ENCODE peak calls at places on chromosomes 7 and 10, in nine cellular contexts. N is prostate gland, U is HepG2, X is HCT116, E is cardiac muscle cell, W is GM06990, H is GM23338, V is epithelial cell of esophagus, A is left ventricle myocardium inferior. F is an unnamed sample.

GRCh38 chr7:27277628-27278027 is 35.0 kb downstream of the EVX1 start:
- DNase-seq in W (no peak), A (no peak), E (peak; percentile 18), X (peak; percentile 29), H (peak; percentile 25), N (no peak), V (peak; percentile 73), U (peak; percentile 35), F (no peak)

GRCh38 chr10:102603946-102604345 is 40.3 kb upstream of the TRIM8 start:
- DNase-seq in N (no peak), U (no peak), H (no peak), W (no peak), A (peak; percentile 27), E (no peak), V (no peak), X (no peak), F (no peak)

GRCh38 chr10:69409968-69410367 is 6.8 kb downstream of the TACR2 start:
- DNase-seq in U (no peak), A (no peak), V (no peak), H (no peak), W (no peak), E (no peak), N (no peak), X (no peak), F (peak; percentile 77)

GRCh38 chr7:52726986-52727385 is 308.4 kb upstream of the POM121L12 start:
- DNase-seq in A (no peak), W (no peak), H (no peak), N (no peak), X (no peak), E (peak; percentile 24), V (no peak), U (no peak), F (no peak)

GRCh38 chr7:20793686-20794394 is 7.2 kb upstream of the SP8 start:
- DNase-seq in X (no peak), H (peak; percentile 60), N (no peak), V (no peak), E (no peak), U (no peak), A (no peak), W (no peak), F (no peak)

GRCh38 chr10:88828310-88828709 is 23.3 kb downstream of the ANKRD22 start:
- DNase-seq in V (no peak), W (no peak), H (no peak), U (no peak), X (no peak), N (no peak), A (no peak), E (no peak), F (no peak)

GRCh38 chr10:84654671-84655070 is 326.3 kb downstream of the CCSER2 start:
- DNase-seq in U (no peak), N (no peak), E (no peak), H (no peak), X (no peak), W (no peak), V (peak; percentile 62), A (no peak), F (peak; percentile 15)

GRCh38 chr7:19116121-19117080 is 1.0 kb downstream of the TWIST1 start:
- DNase-seq in E (peak; percentile 56), A (no peak), H (peak; percentile 63), U (no peak), V (peak; percentile 41), X (no peak), N (no peak), W (peak; percentile 37), F (peak; percentile 12)

GRCh38 chr10:48616436-48616835 is 11.6 kb upstream of the ARHGAP22 start:
- DNase-seq in H (no peak), N (no peak), X (no peak), E (no peak), U (no peak), A (no peak), W (no peak), V (no peak), F (no peak)

GRCh38 chr10:48611133-48611532 is 6.3 kb upstream of the ARHGAP22 start:
- DNase-seq in V (no peak), X (no peak), E (no peak), U (no peak), H (no peak), N (no peak), W (no peak), A (no peak), F (no peak)

GRCh38 chr10:48613015-48613414 is 8.1 kb upstream of the ARHGAP22 start:
- DNase-seq in V (no peak), A (no peak), N (no peak), U (no peak), E (no peak), W (no peak), H (no peak), X (no peak), F (no peak)

GRCh38 chr10:48612241-48612943 is 7.5 kb upstream of the ARHGAP22 start:
- DNase-seq in E (no peak), W (no peak), A (no peak), H (no peak), X (no peak), V (no peak), U (no peak), N (no peak), F (no peak)

DNA sequence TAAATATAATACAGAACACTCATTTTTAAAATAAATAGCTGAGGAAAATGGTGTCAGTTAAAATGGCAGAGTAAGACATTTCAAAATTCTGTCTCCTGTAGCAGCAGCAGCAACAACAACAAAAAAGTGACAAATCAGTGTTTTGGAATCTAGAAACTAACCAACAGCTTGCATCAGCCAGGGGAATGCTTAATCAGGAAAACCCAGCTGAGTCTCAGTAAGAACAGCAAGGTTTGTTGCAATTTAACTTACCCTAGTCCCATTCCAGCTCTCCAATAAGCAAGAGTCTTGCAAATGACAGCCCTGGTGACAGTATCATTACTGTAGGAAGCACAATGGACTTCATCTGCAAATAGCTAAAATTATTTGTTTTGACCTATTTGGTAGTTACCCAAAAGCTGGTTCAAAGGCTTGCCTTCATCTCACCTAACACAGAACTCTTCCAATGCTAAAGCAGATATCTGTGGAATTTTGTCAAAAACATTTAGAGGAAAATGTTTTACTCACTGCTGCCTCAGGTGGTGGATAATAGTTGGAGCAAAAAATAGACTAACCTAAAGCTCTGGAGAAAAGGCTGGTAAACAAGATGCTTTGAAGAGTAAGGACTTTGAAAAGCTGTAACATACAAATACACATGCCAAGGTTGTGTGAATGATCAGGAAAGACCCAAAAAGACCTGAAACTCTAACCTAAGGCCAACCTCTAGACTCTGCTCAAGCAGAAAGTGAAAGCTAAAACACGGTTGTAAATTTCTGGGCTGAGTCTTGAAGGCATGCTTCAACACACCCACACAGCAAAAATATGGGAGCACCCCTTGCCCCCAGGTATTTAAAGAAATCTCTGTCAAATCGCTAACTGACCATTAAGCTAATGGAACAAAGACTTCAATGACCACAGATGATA is 9.9 kb upstream of the ARHGAP22 start:
- DNase-seq in V (no peak), E (no peak), W (no peak), H (peak; percentile 57), N (no peak), A (no peak), X (no peak), U (no peak), F (peak; percentile 65)
- TF ChIP-seq CTCF in V (peak; percentile 46), E (peak; percentile 50), W (peak; percentile 44), H (no peak), N (no peak), A (peak; percentile 19), X (peak; percentile 57), U (no peak), F (peak; percentile 33)

GRCh38 chr10:133011883-133012282 is 69.5 kb upstream of the CFAP46 start:
- DNase-seq in V (no peak), N (no peak), U (no peak), E (no peak), A (no peak), H (no peak), W (no peak), X (no peak), F (no peak)

GRCh38 chr10:133013478-133013877 is 71.1 kb upstream of the CFAP46 start:
- DNase-seq in H (no peak), W (no peak), A (peak; percentile 39), N (no peak), E (no peak), X (no peak), V (no peak), U (no peak), F (no peak)

GRCh38 chr10:133014416-133015210 is 72.2 kb upstream of the CFAP46 start:
- DNase-seq in V (no peak), W (no peak), U (no peak), H (no peak), X (no peak), N (no peak), A (no peak), E (no peak), F (no peak)

GRCh38 chr10:133010095-133010837 is 67.9 kb upstream of the CFAP46 start:
- DNase-seq in N (no peak), E (no peak), H (no peak), U (no peak), W (no peak), V (peak; percentile 1), X (no peak), A (no peak), F (no peak)

DNA sequence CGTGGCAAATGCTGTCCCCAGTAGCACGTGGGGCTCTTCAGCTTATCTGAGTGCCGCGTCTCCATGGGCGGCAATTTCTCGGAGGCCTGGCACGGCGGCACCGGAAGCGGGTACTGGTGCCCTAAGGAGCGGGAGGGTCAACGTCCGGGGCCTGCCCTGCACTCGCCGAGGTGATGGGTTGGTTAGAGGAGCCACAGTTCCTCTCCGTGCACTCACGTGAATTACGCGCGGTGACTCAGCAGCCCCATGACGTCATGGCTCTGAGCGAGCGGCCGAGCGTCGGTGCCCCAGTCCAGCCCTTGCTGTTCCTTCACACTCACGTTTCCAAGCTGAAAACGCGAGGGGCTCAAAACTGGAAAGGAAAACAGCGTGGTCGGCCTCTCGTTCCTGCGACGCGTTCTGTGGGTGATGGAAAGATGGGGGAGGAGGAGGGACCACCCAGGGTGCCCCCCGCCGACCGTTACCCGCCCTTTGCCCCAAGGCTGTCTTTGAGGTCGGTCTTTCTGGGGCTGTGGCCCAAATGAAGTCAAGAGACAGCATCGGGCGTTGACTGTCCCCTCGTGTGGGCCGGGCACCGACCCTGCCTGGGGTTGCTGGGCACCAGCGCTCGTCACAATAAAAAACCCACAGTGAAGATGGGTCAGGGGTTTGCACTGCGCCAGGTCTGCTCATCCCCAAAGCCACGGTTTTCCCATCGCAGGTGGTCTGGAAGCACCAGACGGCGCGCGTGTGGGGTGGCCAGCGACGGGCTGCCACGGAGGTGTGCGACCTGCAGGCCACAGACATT is 70.4 kb upstream of the CFAP46 start:
- DNase-seq in A (peak; percentile 37), X (no peak), E (no peak), V (no peak), N (no peak), H (no peak), U (no peak), W (no peak), F (no peak)
- H3K4me3 ChIP-seq in A (no peak overlapping the region), X (no peak overlapping the region), E (no peak overlapping the region), V (no peak overlapping the region), N (no peak overlapping the region), H (no peak overlapping the region), U (no peak overlapping the region), W (no peak overlapping the region), F (no peak overlapping the region)

DNA sequence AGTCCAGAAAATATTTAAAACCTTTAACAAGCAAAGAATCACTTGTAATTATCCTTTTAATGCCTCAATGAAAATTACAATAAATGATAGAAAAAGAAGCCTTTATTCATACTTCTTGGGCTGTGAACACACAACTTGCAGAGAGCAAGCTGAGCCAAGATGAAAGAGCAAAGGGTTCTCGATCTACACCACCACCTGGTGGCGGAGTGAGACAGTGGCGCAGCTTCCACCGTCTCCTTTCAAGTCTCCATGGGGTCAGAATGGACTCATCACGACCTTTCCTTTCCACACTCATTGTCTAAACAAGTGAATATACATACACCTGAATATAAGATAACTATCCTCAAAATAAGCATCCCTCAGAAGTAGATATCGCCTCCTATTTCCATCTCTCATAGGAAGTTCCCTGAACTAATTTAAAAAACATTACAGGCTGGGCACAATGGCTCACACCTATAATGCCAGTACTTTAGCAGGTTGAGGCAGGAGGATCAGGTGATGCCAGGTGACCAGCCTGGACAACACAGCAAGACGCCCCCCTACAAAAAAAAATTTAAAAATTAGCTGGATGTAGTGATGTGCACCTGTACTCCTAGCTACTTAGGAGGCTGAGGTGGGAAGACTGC is 40.7 kb downstream of the ATE1 start:
- DNase-seq in N (peak; percentile 57), V (peak; percentile 75), W (peak; percentile 28), A (no peak), E (peak; percentile 79), H (peak; percentile 85), X (peak; percentile 60), U (peak; percentile 61), F (peak; percentile 69)
- TF ChIP-seq CTCF in N (peak; percentile 78), V (peak; percentile 99), W (peak; percentile 73), A (peak; percentile 63), E (peak; percentile 90), H (peak; percentile 93), X (peak; percentile 92), U (peak; percentile 87), F (peak; percentile 71)

DNA sequence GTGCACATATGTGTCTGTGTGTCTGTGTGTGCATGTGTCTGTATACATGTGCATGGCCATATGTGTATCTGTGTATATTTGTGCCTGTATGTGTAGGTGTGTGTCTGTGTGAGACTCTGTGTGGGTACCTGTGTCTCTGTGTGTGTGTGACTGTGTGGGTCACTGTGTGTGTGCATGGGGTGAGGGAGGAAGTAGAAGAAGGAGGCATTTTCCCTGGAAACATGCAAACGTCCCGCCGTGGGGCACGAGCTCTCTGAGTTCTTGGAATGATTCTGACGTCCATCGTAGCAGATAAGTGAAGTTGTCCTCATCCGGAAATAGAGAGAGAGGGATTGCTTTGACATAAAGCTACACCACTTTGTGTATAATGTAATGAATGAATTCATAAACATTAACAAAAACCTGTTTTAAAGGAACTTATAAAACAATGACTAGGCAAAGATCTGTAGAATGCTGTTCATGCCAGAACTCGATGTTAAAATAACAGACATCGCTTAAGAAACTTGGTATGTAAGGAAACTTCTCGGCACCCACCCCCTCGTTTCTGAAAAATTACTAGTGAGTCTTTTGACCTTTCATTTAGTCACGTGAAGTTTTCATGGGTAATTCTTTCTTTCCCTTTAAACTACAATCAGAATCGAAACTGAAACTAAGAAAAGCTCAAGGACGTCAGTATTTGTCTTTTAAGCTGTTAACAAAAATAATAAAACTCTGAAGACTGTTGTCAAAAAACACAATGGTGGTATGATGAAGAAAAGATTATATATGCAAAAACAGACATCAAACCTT is 43.6 kb upstream of the KLF6 start:
- DNase-seq in A (no peak), X (no peak), V (peak; percentile 81), W (no peak), E (no peak), U (no peak), N (no peak), H (no peak), F (peak; percentile 69)
- H3K4me3 ChIP-seq in A (peak overlapping the region; percentile 62), X (peak overlapping the region; percentile 30), V (peak overlapping the region; percentile 43), W (peak overlapping the region; percentile 2), E (no peak overlapping the region), U (no peak overlapping the region), N (peak overlapping the region; percentile 26), H (no peak overlapping the region), F (peak overlapping the region; percentile 31)